ENCODE peak calls at places on chromosome 11, in five cellular contexts. N is heart right ventricle, K is H7, F is SJSA1, S is AG09309. B is an unnamed sample.

GRCh38 chr11:93796424-93796823 is 12.3 kb downstream of the MED17 start:
- DNase-seq in N (no peak), K (no peak), F (no peak), S (no peak), B (no peak)

GRCh38 chr11:25949918-25950317 is 382.0 kb upstream of the ANO3 start:
- DNase-seq in N (no peak), K (no peak), F (no peak), S (no peak), B (no peak)

GRCh38 chr11:117868815-117869642 is 7.4 kb downstream of the FXYD6 start:
- DNase-seq in N (no peak), K (no peak), F (no peak), S (no peak), B (no peak)

GRCh38 chr11:71329731-71330130 is 77.4 kb upstream of the SHANK2 start:
- DNase-seq in N (no peak), K (no peak), F (no peak), S (no peak), B (no peak)

GRCh38 chr11:17473071-17473744 is 3.4 kb downstream of the ABCC8 start:
- DNase-seq in N (no peak), K (peak), F (no peak), S (no peak), B (no peak)

GRCh38 chr11:59429924-59430516 is 3.8 kb upstream of the OR5A2 start:
- DNase-seq in N (peak), K (peak), F (peak), S (no peak), B (peak)

GRCh38 chr11:129434641-129435498 is 59.2 kb downstream of the BARX2 start:
- DNase-seq in N (no peak), K (no peak), F (no peak), S (no peak), B (no peak)

GRCh38 chr11:75330279-75330678 is 21.2 kb downstream of the ARRB1 start:
- DNase-seq in N (no peak), K (no peak), F (no peak), S (no peak), B (no peak)

GRCh38 chr11:46382644-46383403 is 1.4 kb downstream of the MDK start:
- DNase-seq in N (no peak), K (peak), F (peak), S (no peak), B (no peak)

GRCh38 chr11:61905801-61906521 is 11.4 kb downstream of the RAB3IL1 start:
- DNase-seq in N (no peak), K (no peak), F (no peak), S (no peak), B (no peak)

GRCh38 chr11:70720291-70720690 is 322.0 kb downstream of the CTTN start:
- DNase-seq in N (no peak), K (no peak), F (no peak), S (no peak), B (no peak)

GRCh38 chr11:65648997-65649491 is 11.1 kb downstream of the SIPA1 start:
- DNase-seq in N (no peak), K (no peak), F (no peak), S (no peak), B (no peak)

GRCh38 chr11:5362017-5362625 is 10.8 kb downstream of the OR51B6 start:
- DNase-seq in N (no peak), K (no peak), F (no peak), S (no peak), B (no peak)

GRCh38 chr11:58626915-58627483 is 4.5 kb downstream of the CNTF start:
- DNase-seq in N (no peak), K (no peak), F (no peak), S (no peak), B (peak)

GRCh38 chr11:107689317-107690202 is 22.3 kb downstream of the SLN start:
- DNase-seq in N (peak), K (peak), F (peak), S (peak), B (peak)

GRCh38 chr11:12390687-12391110 is 13.3 kb downstream of the PARVA start:
- DNase-seq in N (no peak), K (no peak), F (no peak), S (no peak), B (no peak)

GRCh38 chr11:67670316-67671210 is 3.9 kb downstream of the ALDH3B2 start:
- DNase-seq in N (no peak), K (peak), F (no peak), S (no peak), B (no peak)

GRCh38 chr11:122784325-122785155 is 53.8 kb upstream of the CRTAM start:
- DNase-seq in N (no peak), K (no peak), F (peak), S (peak), B (no peak)

GRCh38 chr11:115117931-115118479 is 386.2 kb downstream of the CADM1 start:
- DNase-seq in N (no peak), K (peak), F (no peak), S (no peak), B (no peak)

GRCh38 chr11:62796281-62796680 is 4.5 kb upstream of the TMEM223 start:
- DNase-seq in N (no peak), K (no peak), F (no peak), S (no peak), B (no peak)

GRCh38 chr11:61116426-61117214 is 14.3 kb downstream of the CD5 start:
- DNase-seq in N (no peak), K (no peak), F (no peak), S (no peak), B (no peak)

GRCh38 chr11:128501576-128502549 is 85.5 kb downstream of the ETS1 start:
- DNase-seq in N (peak), K (no peak), F (peak), S (no peak), B (no peak)

GRCh38 chr11:65381721-65382035 is 768 bp downstream of the SLC25A45 start:
- DNase-seq in N (peak), K (no peak), F (no peak), S (no peak), B (peak)

GRCh38 chr11:35247428-35247827 is 108.5 kb downstream of the CD44 start:
- DNase-seq in N (no peak), K (no peak), F (no peak), S (no peak), B (no peak)

GRCh38 chr11:2778630-2779498 is 79.1 kb upstream of the KCNQ1OT1 start:
- DNase-seq in N (peak), K (peak), F (peak), S (no peak), B (no peak)
- H3K4me3 ChIP-seq in N (no peak), K (no peak), F (no peak), S (no peak), B (no peak)

GRCh38 chr11:120137611-120138521 is at the start of gene TRIM29:
- DNase-seq in N (peak), K (peak), F (no peak), S (no peak), B (no peak)

GRCh38 chr11:120134931-120135228 is 3.0 kb downstream of the TRIM29 start:
- DNase-seq in N (peak), K (no peak), F (no peak), S (no peak), B (no peak)

GRCh38 chr11:120137187-120137610 is 714 bp downstream of the TRIM29 start:
- DNase-seq in N (peak), K (no peak), F (no peak), S (no peak), B (no peak)

GRCh38 chr11:120135838-120136237 is 2.1 kb downstream of the TRIM29 start:
- DNase-seq in N (no peak), K (no peak), F (no peak), S (no peak), B (no peak)

GRCh38 chr11:120136356-120136755 is 1.6 kb downstream of the TRIM29 start:
- DNase-seq in N (peak), K (peak), F (no peak), S (no peak), B (no peak)
- H3K4me3 ChIP-seq in N (no peak), K (no peak), F (no peak), S (no peak), B (no peak)

GRCh38 chr11:7544021-7544420 is 30.2 kb downstream of the PPFIBP2 start:
- DNase-seq in N (no peak), K (no peak), F (no peak), S (no peak), B (no peak)
- H3K4me3 ChIP-seq in N (no peak), K (no peak), F (no peak), S (no peak), B (no peak)

DNA sequence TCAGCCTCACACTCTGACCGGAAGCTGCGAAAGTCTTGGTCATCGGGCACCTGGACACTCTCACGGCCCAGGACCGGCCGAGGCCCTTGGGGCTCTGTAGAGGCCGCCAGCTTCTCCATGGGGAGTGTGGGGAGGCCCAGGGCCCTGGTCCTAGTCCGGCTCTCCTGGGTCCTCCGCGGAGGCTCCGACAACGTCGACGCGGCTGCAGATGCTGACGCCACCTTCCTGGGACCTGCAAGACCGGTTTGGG is 12.9 kb downstream of the STARD10 start:
- DNase-seq in N (no peak), K (no peak), F (no peak), S (no peak), B (no peak)
- H3K4me3 ChIP-seq in N (peak), K (peak), F (peak), S (peak), B (peak)

GRCh38 chr11:86140334-86140733 is 71.5 kb upstream of the PICALM start:
- DNase-seq in N (no peak), K (no peak), F (no peak), S (no peak), B (no peak)

GRCh38 chr11:86136542-86136941 is 67.7 kb upstream of the PICALM start:
- DNase-seq in N (no peak), K (no peak), F (no peak), S (no peak), B (no peak)

GRCh38 chr11:86135319-86135714 is 66.4 kb upstream of the PICALM start:
- DNase-seq in N (no peak), K (no peak), F (no peak), S (no peak), B (no peak)

GRCh38 chr11:86141645-86142569 is 73.0 kb upstream of the PICALM start:
- DNase-seq in N (no peak), K (no peak), F (no peak), S (no peak), B (no peak)

GRCh38 chr11:86138958-86139357 is 70.1 kb upstream of the PICALM start:
- DNase-seq in N (no peak), K (no peak), F (no peak), S (no peak), B (peak)
- H3K4me3 ChIP-seq in N (no peak), K (no peak), F (no peak), S (no peak), B (no peak)

B was measured in OCI-LY7.